ENCODE peak calls at places on chromosomes 13 and 19, in five cellular contexts. U, N, B, X and G are unnamed samples.

GRCh38 chr13:75195479-75196111 is 286.4 kb downstream of the TBC1D4 start:
- DNase-seq in U (no peak), N (no peak), B (no peak), X (peak; percentile 64), G (no peak)

GRCh38 chr13:24511824-24512207 is 762 bp downstream of the PARP4 start:
- DNase-seq in U (no peak), N (no peak), B (no peak), X (no peak), G (no peak)

GRCh38 chr19:36771275-36772231 is 1.1 kb downstream of the ZNF850 start:
- DNase-seq in U (peak; percentile 89), N (peak; percentile 56), B (peak; percentile 55), X (peak; percentile 92), G (peak; percentile 80)

GRCh38 chr13:99057310-99057975 is 79.6 kb upstream of the DOCK9 start:
- DNase-seq in U (no peak), N (no peak), B (no peak), X (peak; percentile 86), G (no peak)

GRCh38 chr13:112842931-112843391 is 126.1 kb upstream of the MCF2L start:
- DNase-seq in U (no peak), N (no peak), B (no peak), X (peak; percentile 15), G (no peak)

GRCh38 chr13:99339736-99340392 is 32.7 kb upstream of the GPR183 start:
- DNase-seq in U (no peak), N (no peak), B (no peak), X (peak; percentile 64), G (no peak)

GRCh38 chr13:22311734-22312404 is 641.0 kb downstream of the FGF9 start:
- DNase-seq in U (no peak), N (no peak), B (no peak), X (no peak), G (no peak)

GRCh38 chr19:37855098-37855497 is 51.3 kb downstream of the WDR87 start:
- DNase-seq in U (no peak), N (peak; percentile 48), B (peak; percentile 23), X (peak; percentile 25), G (peak; percentile 2)

GRCh38 chr13:48783181-48783630 is 129.5 kb downstream of the CYSLTR2 start:
- DNase-seq in U (peak; percentile 64), N (peak; percentile 81), B (peak; percentile 54), X (peak; percentile 100), G (no peak)

GRCh38 chr19:1087813-1088418 is 7.3 kb downstream of the POLR2E start:
- DNase-seq in U (no peak), N (peak; percentile 84), B (no peak), X (no peak), G (peak; percentile 71)

GRCh38 chr13:97107815-97108534 is 113.7 kb upstream of the OXGR1 start:
- DNase-seq in U (no peak), N (no peak), B (no peak), X (no peak), G (no peak)

GRCh38 chr13:51760592-51760991 is 43.4 kb downstream of the DHRS12 start:
- DNase-seq in U (peak; percentile 72), N (no peak), B (no peak), X (no peak), G (no peak)

DNA sequence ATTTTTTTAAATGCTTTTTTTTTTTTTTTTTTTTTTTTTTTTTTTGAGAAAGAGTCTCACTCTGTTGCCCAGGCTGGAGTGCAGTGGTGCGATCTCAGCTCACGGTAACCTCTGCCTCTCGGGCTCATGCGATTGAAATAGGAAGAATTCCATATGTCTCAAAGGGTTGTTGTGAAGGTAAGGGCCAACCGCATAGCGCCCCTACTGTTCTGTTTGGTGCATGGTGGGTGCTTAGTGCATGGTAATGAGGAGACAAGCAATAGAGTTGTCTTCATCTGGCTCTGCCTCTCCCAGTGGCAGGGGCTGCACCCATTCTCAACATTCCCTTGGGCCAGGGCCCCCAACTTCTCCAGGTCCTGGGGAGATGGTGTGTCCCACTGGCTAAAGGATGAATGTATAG is 68.7 kb downstream of the RASL11A start:
- DNase-seq in U (no peak), N (no peak), B (no peak), X (peak; percentile 59), G (peak; percentile 70)
- TF ChIP-seq CTCF in U (no peak), N (peak; percentile 47), B (no peak), X (peak; percentile 78), G (peak; percentile 79)

DNA sequence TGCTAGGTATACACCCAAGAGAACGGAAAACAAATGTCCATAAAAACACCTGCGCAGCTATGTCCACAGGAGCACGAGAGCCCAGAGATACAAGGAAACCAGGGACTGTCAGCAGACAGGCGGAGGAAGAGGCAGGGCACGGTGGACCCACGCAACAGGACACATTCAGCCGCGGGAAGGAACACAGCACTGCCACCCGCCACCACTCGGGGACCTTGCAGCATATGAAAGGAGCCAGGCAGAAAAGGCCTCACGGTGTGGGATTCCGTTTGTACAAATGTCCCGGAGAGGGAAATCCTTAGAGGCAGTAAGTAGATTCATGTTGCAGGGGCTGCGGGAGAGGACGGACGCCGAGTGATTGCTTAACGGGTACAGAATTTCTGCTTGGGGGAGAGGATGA is 7.8 kb downstream of the HSPBP1 start:
- DNase-seq in U (no peak), N (no peak), B (no peak), X (no peak), G (no peak)
- TF ChIP-seq CTCF in U (no peak), N (no peak), B (no peak), X (no peak), G (no peak)

GRCh38 chr13:100724568-100724967 is 50.0 kb upstream of the TMTC4 start:
- DNase-seq in U (no peak), N (no peak), B (peak; percentile 25), X (no peak), G (no peak)

GRCh38 chr13:100725472-100725871 is 50.9 kb upstream of the TMTC4 start:
- DNase-seq in U (no peak), N (no peak), B (no peak), X (no peak), G (peak; percentile 21)

GRCh38 chr13:100728201-100728600 is 53.6 kb upstream of the TMTC4 start:
- DNase-seq in U (no peak), N (no peak), B (no peak), X (no peak), G (no peak)

GRCh38 chr13:100721885-100722512 is 47.4 kb upstream of the TMTC4 start:
- DNase-seq in U (no peak), N (no peak), B (peak; percentile 54), X (peak; percentile 67), G (peak; percentile 60)

DNA sequence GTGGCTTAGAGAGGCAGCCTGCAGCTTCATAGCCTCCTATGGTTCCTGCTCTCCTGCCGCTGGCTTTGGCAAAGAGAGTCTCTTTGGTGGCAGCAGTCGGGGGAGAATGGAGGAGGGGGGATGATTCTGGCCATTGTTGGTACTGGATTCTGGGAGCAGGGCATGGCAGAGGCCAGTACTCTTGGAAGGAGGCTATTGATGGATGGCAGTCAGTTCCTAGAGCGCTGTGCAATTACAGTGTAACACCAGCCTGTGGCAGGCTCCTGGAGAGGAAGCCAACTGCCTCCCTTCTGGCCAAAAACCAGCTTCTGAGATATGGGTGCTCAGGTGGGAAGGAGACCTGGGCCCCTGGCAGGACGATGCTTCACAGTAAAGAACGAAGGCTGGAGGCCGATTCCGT is 47.9 kb upstream of the TMTC4 start:
- DNase-seq in U (no peak), N (no peak), B (no peak), X (no peak), G (no peak)
- TF ChIP-seq CTCF in U (no peak), N (no peak), B (no peak), X (no peak), G (no peak)

DNA sequence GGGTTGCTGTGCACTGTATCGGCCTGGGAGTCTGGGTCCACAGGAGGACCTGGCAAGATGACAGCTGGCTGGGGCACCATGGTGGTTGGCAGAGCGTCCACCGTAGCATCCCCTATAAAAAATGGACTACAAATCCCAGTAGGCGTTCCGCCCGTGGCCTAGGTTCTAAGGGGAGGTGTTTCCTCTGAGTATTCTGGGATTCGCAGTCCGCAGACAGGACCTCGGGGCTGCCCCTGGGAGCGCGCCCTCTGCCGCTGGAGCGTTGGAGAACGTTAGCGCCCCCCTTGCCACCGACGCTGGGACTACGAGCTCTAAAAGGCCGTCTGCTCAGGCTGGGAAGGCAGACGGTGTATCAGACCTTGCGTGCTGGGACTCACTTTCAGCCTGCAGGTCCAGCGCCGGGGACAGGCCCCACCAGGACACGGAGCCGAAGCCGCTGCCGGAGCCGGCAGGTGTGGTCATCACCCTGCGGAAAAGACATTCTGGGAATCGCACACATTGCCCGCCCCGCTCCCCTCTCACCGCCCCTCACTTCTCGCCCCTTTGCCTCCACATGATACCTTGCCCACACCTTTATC is 372 bp downstream of the DNAAF3 start:
- DNase-seq in U (peak; percentile 34), N (no peak), B (peak; percentile 53), X (peak; percentile 79), G (peak; percentile 56)
- TF ChIP-seq CTCF in U (no peak), N (peak; percentile 35), B (no peak), X (peak; percentile 67), G (no peak)

GRCh38 chr19:10417598-10418280 is 2.6 kb upstream of the PDE4A start:
- DNase-seq in U (no peak), N (no peak), B (no peak), X (no peak), G (no peak)

GRCh38 chr19:10416380-10417257 is 3.7 kb upstream of the PDE4A start:
- DNase-seq in U (peak; percentile 53), N (peak; percentile 91), B (peak; percentile 86), X (peak; percentile 90), G (peak; percentile 93)

GRCh38 chr19:10419200-10419645 is 1.1 kb upstream of the PDE4A start:
- DNase-seq in U (no peak), N (no peak), B (no peak), X (no peak), G (no peak)

GRCh38 chr19:10419646-10420443 is 493 bp upstream of the PDE4A start:
- DNase-seq in U (no peak), N (no peak), B (no peak), X (peak; percentile 61), G (peak; percentile 73)

DNA sequence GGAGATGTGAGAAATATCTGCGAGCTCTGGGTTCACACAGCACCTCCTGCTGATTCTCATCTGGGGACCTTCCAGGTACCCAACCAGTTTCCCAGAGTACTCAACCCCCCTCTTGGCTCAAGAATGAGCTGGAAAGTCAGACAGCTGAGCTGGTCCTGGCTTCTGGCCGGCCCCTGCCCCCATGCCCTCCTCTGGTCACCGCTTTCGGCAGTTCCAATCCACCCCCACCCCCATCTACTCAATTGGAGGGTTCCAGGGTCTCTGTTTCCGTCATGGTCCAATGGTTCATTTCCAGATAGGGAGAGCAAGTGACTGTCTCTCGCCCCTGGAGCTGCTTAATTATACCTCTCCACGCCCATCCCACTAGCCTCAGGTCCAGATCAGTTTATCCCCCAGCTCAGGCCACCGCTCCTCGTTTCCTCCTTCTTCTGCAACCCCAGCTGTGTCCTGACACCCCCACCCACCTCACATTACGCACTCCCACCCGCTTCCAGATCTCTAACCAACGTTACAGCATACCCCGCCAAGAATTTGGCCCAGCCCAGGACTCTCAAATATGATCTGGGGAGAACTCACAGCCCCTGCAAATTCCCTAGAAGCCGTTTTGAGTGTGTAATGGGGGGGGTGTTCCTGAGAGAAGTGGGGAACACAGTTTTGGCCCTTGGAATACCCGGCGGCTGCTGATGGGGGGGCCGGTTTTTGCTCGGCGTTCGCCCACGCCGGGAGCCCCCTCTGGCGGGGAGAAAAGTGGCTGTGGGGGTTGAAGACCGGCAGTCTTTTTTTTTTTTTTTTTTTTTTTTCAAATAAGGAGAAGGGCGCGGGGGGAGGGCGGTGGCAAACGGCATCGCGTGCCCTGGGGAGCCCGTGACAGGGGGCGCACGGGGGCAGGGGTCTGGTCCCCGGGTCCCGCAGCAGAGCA is 1.8 kb upstream of the PDE4A start:
- DNase-seq in U (no peak), N (no peak), B (no peak), X (no peak), G (no peak)
- TF ChIP-seq CTCF in U (no peak), N (no peak), B (no peak), X (no peak), G (peak; percentile 8)